ENCODE peak calls at places on chromosomes 13 and 19, in ten cellular contexts. B, A, Q, X, F, Z, O, U, P and N are unnamed samples.

GRCh38 chr19:41599175-41599966 is 23.4 kb downstream of the CEACAM21 start:
- DNase-seq in P (no peak), A (no peak), O (no peak), X (no peak), B (no peak), Q (no peak), F (no peak), Z (no peak), U (no peak), N (no peak)

GRCh38 chr19:2039959-2040646 is 10.9 kb downstream of the MKNK2 start:
- DNase-seq in F (no peak), Z (no peak), U (no peak), X (no peak), A (no peak), O (no peak), P (no peak), B (no peak), Q (no peak), N (no peak)

GRCh38 chr19:54729416-54730188 is 5.4 kb downstream of the KIR3DL3 start:
- DNase-seq in A (no peak), U (no peak), X (no peak), O (no peak), Q (no peak), P (no peak), Z (no peak), F (no peak), B (no peak), N (no peak)

GRCh38 chr19:28687296-28687695 is 525.7 kb downstream of the UQCRFS1 start:
- DNase-seq in U (no peak), B (no peak), P (no peak), Z (no peak), F (no peak), Q (no peak), X (no peak), O (no peak), A (no peak), N (no peak)

GRCh38 chr13:77310579-77311279 is 16.2 kb downstream of the MYCBP2 start:
- DNase-seq in P (no peak), F (peak; percentile 10), Z (no peak), Q (no peak), A (no peak), B (no peak), O (no peak), X (no peak), U (no peak), N (no peak)

GRCh38 chr19:34300380-34300779 is 46.0 kb downstream of the GARRE1 start:
- DNase-seq in P (no peak), U (no peak), Q (no peak), Z (no peak), O (no peak), B (no peak), A (no peak), X (no peak), F (no peak), N (no peak)

GRCh38 chr13:20721454-20722357 is 18.2 kb downstream of the IL17D start:
- DNase-seq in X (peak; percentile 60), B (no peak), Z (no peak), P (no peak), U (peak; percentile 46), A (no peak), O (peak; percentile 41), F (peak; percentile 85), Q (peak; percentile 82), N (no peak)

GRCh38 chr19:46350758-46351159 is 3.9 kb downstream of the PPP5C start:
- DNase-seq in A (no peak), F (no peak), Q (no peak), B (no peak), U (no peak), O (no peak), Z (no peak), P (no peak), X (no peak), N (no peak)

GRCh38 chr19:1780272-1780957 is 27.1 kb downstream of the ONECUT3 start:
- DNase-seq in X (no peak), A (no peak), Q (peak; percentile 33), O (no peak), P (no peak), U (peak; percentile 46), F (peak; percentile 59), B (no peak), Z (peak; percentile 53), N (no peak)

GRCh38 chr13:110061270-110061669 is 245.7 kb downstream of the COL4A1 start:
- DNase-seq in Q (no peak), A (no peak), O (no peak), Z (no peak), X (no peak), F (no peak), B (no peak), P (no peak), U (no peak), N (no peak)

GRCh38 chr19:4581381-4582111 is 22.1 kb upstream of the SEMA6B start:
- DNase-seq in B (no peak), O (no peak), P (peak; percentile 65), F (peak; percentile 49), Z (no peak), Q (peak; percentile 36), U (no peak), X (no peak), A (no peak), N (no peak)

GRCh38 chr13:48819889-48820288 is 155.8 kb upstream of the FNDC3A start:
- DNase-seq in F (no peak), Q (no peak), X (no peak), A (no peak), P (no peak), B (no peak), U (no peak), O (no peak), Z (no peak), N (no peak)

GRCh38 chr13:38674208-38674607 is 12.7 kb upstream of the FREM2 start:
- DNase-seq in U (peak; percentile 10), A (no peak), O (no peak), Z (no peak), F (no peak), P (no peak), Q (no peak), X (no peak), B (no peak), N (no peak)

GRCh38 chr13:35255241-35255640 is 221.2 kb downstream of the MAB21L1 start:
- DNase-seq in B (no peak), P (no peak), F (no peak), O (no peak), Q (no peak), X (no peak), Z (no peak), A (no peak), U (no peak), N (no peak)

GRCh38 chr13:40595693-40596092 is 70.7 kb downstream of the FOXO1 start:
- DNase-seq in P (no peak), F (peak; percentile 24), Z (no peak), Q (no peak), B (no peak), A (no peak), X (no peak), U (no peak), O (no peak), N (no peak)

GRCh38 chr19:40610396-40611064 is 9.4 kb downstream of the LTBP4 start:
- DNase-seq in O (no peak), B (no peak), Q (no peak), F (peak; percentile 44), A (no peak), Z (no peak), X (peak; percentile 58), U (peak; percentile 64), P (no peak), N (no peak)

GRCh38 chr19:57947419-57948134 is at the start of gene ZNF256:
- DNase-seq in U (peak; percentile 96), Z (peak; percentile 93), O (peak; percentile 92), P (peak; percentile 97), A (peak; percentile 80), B (peak; percentile 85), Q (peak; percentile 92), F (peak; percentile 98), X (peak; percentile 92), N (peak; percentile 72)

GRCh38 chr13:42539670-42540069 is 34.3 kb upstream of the TNFSF11 start:
- DNase-seq in Q (no peak), A (no peak), Z (no peak), O (no peak), F (peak; percentile 47), X (no peak), U (peak; percentile 53), P (no peak), B (no peak), N (no peak)

GRCh38 chr19:53432088-53432661 is 391 bp downstream of the ZNF761 start:
- DNase-seq in X (no peak), U (peak; percentile 37), O (peak; percentile 31), A (no peak), Z (peak; percentile 18), F (peak; percentile 61), P (no peak), B (peak; percentile 7), Q (peak; percentile 42), N (no peak)

GRCh38 chr13:48159436-48160225 is 64.7 kb upstream of the MED4 start:
- DNase-seq in A (no peak), Z (no peak), O (no peak), F (no peak), P (no peak), X (no peak), Q (peak; percentile 30), U (peak; percentile 42), B (no peak), N (no peak)

GRCh38 chr13:88085036-88085435 is 413.9 kb downstream of the SLITRK5 start:
- DNase-seq in Q (no peak), X (no peak), F (no peak), B (no peak), U (no peak), A (no peak), Z (no peak), O (no peak), P (no peak), N (no peak)

GRCh38 chr19:54325631-54326030 is 12.7 kb upstream of the LILRA5 start:
- DNase-seq in X (no peak), F (no peak), Z (no peak), P (no peak), Q (no peak), B (no peak), O (no peak), A (no peak), U (no peak), N (no peak)

GRCh38 chr19:38194061-38194701 is 29.8 kb downstream of the DPF1 start:
- DNase-seq in Z (peak; percentile 78), A (no peak), O (no peak), F (no peak), X (no peak), B (no peak), Q (no peak), U (no peak), P (no peak), N (no peak)

GRCh38 chr19:35162471-35163326 is 8.2 kb downstream of the FXYD5 start:
- DNase-seq in A (no peak), Q (peak; percentile 94), F (no peak), O (no peak), U (peak; percentile 92), B (no peak), X (no peak), Z (no peak), P (no peak), N (no peak)

GRCh38 chr19:41098762-41099161 is 10.5 kb downstream of the CYP2A13 start:
- DNase-seq in X (no peak), Q (no peak), Z (no peak), B (no peak), A (no peak), U (no peak), O (no peak), F (no peak), P (no peak), N (no peak)

GRCh38 chr13:39603424-39603947 is 493 bp upstream of the LHFPL6 start:
- DNase-seq in Q (peak; percentile 68), Z (peak; percentile 5), F (peak; percentile 50), B (no peak), A (no peak), X (no peak), O (peak; percentile 20), P (no peak), U (peak; percentile 56), N (no peak)

GRCh38 chr13:30186644-30187431 is 120.5 kb downstream of the KATNAL1 start:
- DNase-seq in O (no peak), Z (no peak), A (no peak), P (no peak), B (no peak), F (peak; percentile 15), U (peak; percentile 8), Q (no peak), X (no peak), N (no peak)

GRCh38 chr19:20607943-20608342 is 42.4 kb upstream of the ZNF737 start:
- DNase-seq in F (no peak), B (no peak), U (no peak), O (no peak), X (no peak), P (no peak), Q (no peak), A (no peak), Z (no peak), N (no peak)